ENCODE peak calls at places on chromosomes 2 and 18, in six cellular contexts. C, Z, P, A, E and S are unnamed samples.

GRCh38 chr2:178277741-178278197 is 83.5 kb downstream of the OSBPL6 start:
- DNase-seq in C (no peak), Z (no peak), P (peak; percentile 86), A (no peak), E (no peak), S (no peak)

GRCh38 chr2:104844813-104845551 is 8.9 kb upstream of the POU3F3 start:
- DNase-seq in C (no peak), Z (no peak), P (no peak), A (no peak), E (peak; percentile 86), S (no peak)

GRCh38 chr2:239824051-239824694 is 201.0 kb downstream of the NDUFA10 start:
- DNase-seq in C (no peak), Z (peak; percentile 23), P (peak; percentile 66), A (peak; percentile 18), E (peak; percentile 88), S (no peak)

GRCh38 chr2:127449439-127449838 is 31.2 kb downstream of the PROC start:
- DNase-seq in C (no peak), Z (no peak), P (no peak), A (no peak), E (peak; percentile 27), S (no peak)

GRCh38 chr2:238097988-238098853 is 1.9 kb upstream of the ESPNL start:
- DNase-seq in C (peak; percentile 50), Z (peak; percentile 69), P (no peak), A (peak; percentile 89), E (peak; percentile 89), S (no peak)

GRCh38 chr2:239303711-239304532 is 96.9 kb downstream of the HDAC4 start:
- DNase-seq in C (no peak), Z (peak; percentile 31), P (no peak), A (no peak), E (peak; percentile 0), S (no peak)

GRCh38 chr2:109607766-109608165 is 6.0 kb downstream of the SEPTIN10 start:
- DNase-seq in C (no peak), Z (no peak), P (no peak), A (no peak), E (no peak), S (no peak)

GRCh38 chr2:222049946-222050345 is 248.9 kb downstream of the PAX3 start:
- DNase-seq in C (no peak), Z (no peak), P (no peak), A (no peak), E (no peak), S (no peak)

GRCh38 chr18:4789506-4789905 is 334.4 kb upstream of the DLGAP1 start:
- DNase-seq in C (no peak), Z (no peak), P (no peak), A (no peak), E (no peak), S (no peak)

GRCh38 chr18:8362863-8363262 is 246.4 kb upstream of the RAB12 start:
- DNase-seq in C (no peak), Z (no peak), P (no peak), A (no peak), E (no peak), S (no peak)

GRCh38 chr2:6995406-6996117 is 78.3 kb downstream of the RNF144A start:
- DNase-seq in C (no peak), Z (no peak), P (no peak), A (no peak), E (no peak), S (no peak)

GRCh38 chr2:163132850-163133249 is 294.3 kb upstream of the KCNH7 start:
- DNase-seq in C (no peak), Z (no peak), P (peak; percentile 5), A (no peak), E (peak; percentile 32), S (no peak)

GRCh38 chr2:20106746-20107145 is 55.3 kb upstream of the LAPTM4A start:
- DNase-seq in C (peak; percentile 42), Z (no peak), P (no peak), A (peak; percentile 63), E (peak; percentile 88), S (no peak)

GRCh38 chr2:61543062-61543461 is 4.9 kb upstream of the XPO1 start:
- DNase-seq in C (no peak), Z (no peak), P (no peak), A (no peak), E (no peak), S (no peak)

GRCh38 chr2:238743243-238744068 is 104.4 kb upstream of the TWIST2 start:
- DNase-seq in C (no peak), Z (no peak), P (no peak), A (no peak), E (no peak), S (no peak)

GRCh38 chr2:67259581-67260347 is 137.4 kb upstream of the ETAA1 start:
- DNase-seq in C (peak; percentile 32), Z (no peak), P (no peak), A (peak; percentile 35), E (peak; percentile 40), S (peak; percentile 79)

GRCh38 chr2:239545741-239546392 is 145.0 kb upstream of the HDAC4 start:
- DNase-seq in C (no peak), Z (no peak), P (no peak), A (no peak), E (no peak), S (no peak)

GRCh38 chr2:242011516-242011915 is 142.0 kb downstream of the RTP5 start:
- DNase-seq in C (no peak), Z (no peak), P (no peak), A (no peak), E (no peak), S (no peak)

GRCh38 chr2:223414646-223415045 is 187.5 kb downstream of the SCG2 start:
- DNase-seq in C (peak; percentile 39), Z (no peak), P (no peak), A (no peak), E (no peak), S (no peak)

GRCh38 chr18:62964432-62964831 is 249.1 kb downstream of the PHLPP1 start:
- DNase-seq in C (no peak), Z (no peak), P (no peak), A (no peak), E (no peak), S (no peak)

GRCh38 chr18:63730788-63731187 is 28.0 kb downstream of the SERPINB11 start:
- DNase-seq in C (no peak), Z (no peak), P (no peak), A (no peak), E (peak; percentile 4), S (no peak)

GRCh38 chr2:12282780-12283695 is 433.7 kb upstream of the TRIB2 start:
- DNase-seq in C (no peak), Z (no peak), P (no peak), A (no peak), E (no peak), S (no peak)

GRCh38 chr2:191302459-191303155 is 57.4 kb downstream of the MYO1B start:
- DNase-seq in C (no peak), Z (no peak), P (peak; percentile 58), A (no peak), E (peak; percentile 44), S (peak; percentile 35)

GRCh38 chr18:55401638-55402191 is 186.3 kb downstream of the TCF4 start:
- DNase-seq in C (no peak), Z (no peak), P (peak; percentile 2), A (no peak), E (peak; percentile 86), S (peak; percentile 73)

GRCh38 chr2:3322311-3322970 is 55.2 kb downstream of the EIPR1 start:
- DNase-seq in C (no peak), Z (no peak), P (no peak), A (no peak), E (no peak), S (no peak)

DNA sequence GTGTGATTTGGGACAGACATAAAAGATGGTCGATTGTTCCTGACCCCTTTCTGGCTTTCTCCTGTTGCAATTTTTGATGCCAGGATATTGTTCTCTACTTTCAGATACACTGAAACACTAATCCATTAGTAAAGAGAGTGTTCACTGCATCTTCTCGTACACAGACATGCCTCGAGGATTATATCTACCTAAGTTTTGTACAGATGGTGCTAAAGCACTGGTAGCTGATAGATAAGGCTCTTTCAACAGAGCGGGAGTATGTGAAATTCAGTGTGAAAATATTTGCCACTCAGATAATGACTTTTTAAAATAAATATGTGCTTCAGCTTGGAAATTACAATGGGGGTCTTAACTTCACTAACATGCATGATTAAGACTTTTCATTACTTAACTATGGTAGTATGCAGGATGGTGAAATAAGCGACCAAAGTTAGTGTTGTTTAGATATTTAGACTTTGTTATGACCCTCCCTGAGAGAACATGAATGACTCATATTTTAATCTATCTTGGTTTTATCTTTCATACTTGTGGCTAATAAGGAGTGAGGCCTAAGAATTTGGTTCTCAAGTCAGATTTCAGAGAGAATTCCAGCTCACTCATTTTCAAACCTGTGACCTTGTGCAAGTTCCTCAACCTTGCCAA is 474.9 kb downstream of the NRXN1 start:
- DNase-seq in C (no peak), Z (no peak), P (no peak), A (no peak), E (no peak), S (peak; percentile 61)
- TF ChIP-seq CTCF in C (no peak), Z (no peak), P (no peak), A (no peak), E (no peak), S (no peak)

GRCh38 chr18:49072940-49073339 is 122.2 kb upstream of the SMAD7 start:
- DNase-seq in C (no peak), Z (no peak), P (no peak), A (no peak), E (no peak), S (no peak)
- H3K4me3 ChIP-seq in C (peak overlapping the region; percentile 30), Z (no peak overlapping the region), P (peak overlapping the region; percentile 31), A (no peak overlapping the region), E (no peak overlapping the region), S (no peak overlapping the region)

DNA sequence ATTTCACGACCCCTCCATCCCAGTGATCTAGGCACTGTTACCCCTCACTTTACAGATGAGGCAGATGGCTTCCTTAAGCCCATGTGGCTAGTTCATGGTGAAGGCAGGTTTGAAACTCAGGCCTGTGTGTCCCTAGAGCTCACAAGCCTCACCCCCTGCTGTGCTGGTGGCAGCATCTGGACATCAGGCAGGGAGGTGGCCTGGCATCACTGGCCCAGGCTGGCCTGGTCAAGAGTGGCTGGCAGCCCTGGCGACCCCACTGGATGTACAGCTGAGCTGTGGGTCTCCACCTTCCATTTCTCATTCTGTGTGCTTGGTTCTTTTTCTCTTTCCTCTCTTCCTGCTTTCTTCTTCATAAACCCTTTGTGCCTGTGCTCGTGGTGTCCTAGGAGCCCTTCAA is 56.3 kb downstream of the BOLA3 start:
- DNase-seq in C (no peak), Z (no peak), P (no peak), A (no peak), E (no peak), S (no peak)
- H3K36me3 ChIP-seq in C (peaks cover 66% of the 10 kb centered on the region), Z (peaks cover 91% of the 10 kb centered on the region), P (peaks cover 80% of the 10 kb centered on the region), A (peaks cover 16% of the 10 kb centered on the region), E (peaks cover 4% of the 10 kb centered on the region), S (peaks cover 11% of the 10 kb centered on the region)

DNA sequence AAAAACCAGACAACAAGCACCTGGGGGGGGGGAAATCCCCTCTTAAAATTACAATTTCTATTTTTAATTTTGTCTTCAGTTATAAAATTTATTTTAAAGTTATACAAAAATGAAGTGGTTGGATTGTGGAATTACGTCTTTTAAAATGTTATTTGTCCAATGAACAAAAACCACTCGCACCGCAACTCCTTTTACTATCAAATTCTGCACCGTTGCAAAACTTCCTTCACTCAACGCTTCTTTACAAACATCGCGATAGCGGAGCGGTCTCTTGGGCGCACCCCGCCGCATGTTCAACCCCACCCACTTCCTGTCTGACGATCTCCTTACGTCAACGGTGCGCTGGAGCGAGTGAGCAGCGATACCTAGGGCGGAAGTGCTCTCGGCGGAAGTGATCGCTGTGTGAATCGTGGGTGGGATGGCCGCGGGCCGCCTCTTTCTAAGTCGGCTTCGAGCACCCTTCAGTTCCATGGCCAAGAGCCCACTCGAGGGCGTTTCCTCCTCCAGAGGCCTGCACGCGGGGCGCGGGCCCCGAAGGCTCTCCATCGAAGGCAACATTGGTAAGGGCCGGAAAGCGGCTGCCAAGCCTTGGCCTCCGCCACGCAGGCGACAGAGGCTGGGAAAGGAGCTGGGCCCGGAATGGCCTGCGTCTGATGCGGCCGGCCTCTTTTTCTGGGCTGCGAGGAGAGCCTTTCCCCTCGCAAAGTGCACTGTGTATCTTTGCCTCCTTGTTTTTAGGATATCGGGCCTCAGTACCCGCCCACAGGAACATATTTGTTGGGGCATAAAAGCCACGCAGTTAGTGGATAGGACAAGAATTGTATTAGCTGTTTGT is at the start of gene DGUOK:
- DNase-seq in C (peak; percentile 97), Z (peak; percentile 98), P (peak; percentile 99), A (peak; percentile 99), E (peak; percentile 100), S (peak; percentile 99)
- TF ChIP-seq CTCF in C (no peak), Z (no peak), P (no peak), A (no peak), E (no peak), S (no peak)